ENCODE peak calls at places on chromosomes 16 and 17, in five cellular contexts. One of them, this sample, is unnamed. For H4K20me1, the result is how much of the 10 kb centered on the place peaks cover.

GRCh38 chr17:27536781-27537180 is 80.5 kb downstream of the KSR1 start:
- DNase-seq in fibroblast of lung: no peak
- DNase-seq in endothelial cell of umbilical vein: no peak
- DNase-seq in mammary epithelial cell: no peak
- DNase-seq in K562: no peak
- DNase-seq in this sample: no peak

GRCh38 chr16:29900102-29900887 is at the start of gene ASPHD1:
- DNase-seq in fibroblast of lung: peak
- DNase-seq in endothelial cell of umbilical vein: peak
- DNase-seq in mammary epithelial cell: peak
- DNase-seq in K562: no peak
- DNase-seq in this sample: peak

GRCh38 chr16:23072084-23072599 is 77.1 kb downstream of the USP31 start:
- DNase-seq in fibroblast of lung: peak
- DNase-seq in endothelial cell of umbilical vein: peak
- DNase-seq in mammary epithelial cell: peak
- DNase-seq in K562: no peak
- DNase-seq in this sample: peak

GRCh38 chr16:17467923-17468540 is 2.7 kb downstream of the XYLT1 start:
- DNase-seq in fibroblast of lung: peak
- DNase-seq in endothelial cell of umbilical vein: no peak
- DNase-seq in mammary epithelial cell: peak
- DNase-seq in K562: no peak
- DNase-seq in this sample: peak

GRCh38 chr17:66383353-66383752 is 80.9 kb downstream of the PRKCA start:
- DNase-seq in fibroblast of lung: peak
- DNase-seq in endothelial cell of umbilical vein: no peak
- DNase-seq in mammary epithelial cell: no peak
- DNase-seq in K562: no peak
- DNase-seq in this sample: peak

GRCh38 chr17:37089998-37090397 is 141.2 kb downstream of the AATF start:
- DNase-seq in fibroblast of lung: no peak
- DNase-seq in endothelial cell of umbilical vein: peak
- DNase-seq in mammary epithelial cell: no peak
- DNase-seq in K562: no peak
- DNase-seq in this sample: peak

GRCh38 chr16:72961115-72961832 is 86.7 kb downstream of the ZFHX3 start:
- DNase-seq in fibroblast of lung: peak
- DNase-seq in endothelial cell of umbilical vein: no peak
- DNase-seq in mammary epithelial cell: no peak
- DNase-seq in K562: peak
- DNase-seq in this sample: peak

GRCh38 chr17:50133028-50133768 is 3.2 kb upstream of the SAMD14 start:
- DNase-seq in fibroblast of lung: peak
- DNase-seq in endothelial cell of umbilical vein: no peak
- DNase-seq in mammary epithelial cell: no peak
- DNase-seq in K562: no peak
- DNase-seq in this sample: peak

GRCh38 chr17:76869878-76870714 is 1.9 kb downstream of the MGAT5B start:
- DNase-seq in fibroblast of lung: no peak
- DNase-seq in endothelial cell of umbilical vein: no peak
- DNase-seq in mammary epithelial cell: no peak
- DNase-seq in K562: peak
- DNase-seq in this sample: peak

GRCh38 chr16:46768809-46769208 is 20.7 kb upstream of the MYLK3 start:
- DNase-seq in fibroblast of lung: no peak
- DNase-seq in endothelial cell of umbilical vein: no peak
- DNase-seq in mammary epithelial cell: no peak
- DNase-seq in K562: no peak
- DNase-seq in this sample: no peak

GRCh38 chr17:42883802-42884553 is 16.6 kb upstream of the G6PC1 start:
- DNase-seq in fibroblast of lung: no peak
- DNase-seq in endothelial cell of umbilical vein: no peak
- DNase-seq in mammary epithelial cell: peak
- DNase-seq in K562: no peak
- DNase-seq in this sample: no peak

GRCh38 chr16:30976486-30976885 is 8.5 kb upstream of the HSD3B7 start:
- DNase-seq in fibroblast of lung: no peak
- DNase-seq in endothelial cell of umbilical vein: no peak
- DNase-seq in mammary epithelial cell: no peak
- DNase-seq in K562: no peak
- DNase-seq in this sample: no peak
- H4K20me1 ChIP-seq in fibroblast of lung: under half
- H4K20me1 ChIP-seq in endothelial cell of umbilical vein: under half
- H4K20me1 ChIP-seq in mammary epithelial cell: under half
- H4K20me1 ChIP-seq in K562: under half
- H4K20me1 ChIP-seq in this sample: under half

DNA sequence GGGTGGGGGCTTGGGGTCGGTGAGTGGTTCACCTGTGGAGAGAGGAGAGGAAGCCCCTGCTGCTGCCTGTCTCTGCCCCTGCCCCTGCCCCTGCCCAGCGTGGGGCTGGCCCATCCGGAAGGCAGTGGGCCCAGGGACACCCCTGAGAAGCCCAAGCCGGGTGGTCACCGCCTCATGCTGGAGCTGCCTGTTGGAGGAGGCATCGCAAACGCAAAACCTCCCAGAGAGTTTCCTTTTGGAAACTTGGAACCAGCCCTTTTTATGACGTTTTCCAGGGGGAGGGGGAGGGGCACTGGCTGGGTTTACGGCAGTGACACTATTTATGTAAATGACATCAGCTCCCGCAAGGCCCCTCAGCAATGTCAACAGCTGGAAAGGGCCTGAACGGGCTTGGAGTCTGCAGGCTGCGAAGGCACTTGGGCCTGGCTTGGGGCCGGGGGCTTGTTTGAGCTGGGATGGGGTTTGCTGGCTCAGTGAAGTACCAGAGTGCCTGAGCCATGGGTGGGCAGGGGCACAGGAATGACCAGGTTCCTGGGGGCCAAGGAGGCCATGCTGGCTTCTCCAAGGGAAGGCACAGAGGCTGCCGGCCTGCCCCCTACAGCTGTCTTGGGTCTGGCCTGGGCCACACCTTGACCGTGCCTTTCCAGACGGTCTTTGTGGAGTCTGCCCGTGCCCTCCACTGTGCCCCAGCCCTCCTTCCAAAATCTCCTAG is 219.5 kb downstream of the NTN1 start:
- DNase-seq in fibroblast of lung: peak
- DNase-seq in endothelial cell of umbilical vein: peak
- DNase-seq in mammary epithelial cell: no peak
- DNase-seq in K562: peak
- DNase-seq in this sample: peak
- H4K20me1 ChIP-seq in fibroblast of lung: under half
- H4K20me1 ChIP-seq in endothelial cell of umbilical vein: under half
- H4K20me1 ChIP-seq in mammary epithelial cell: under half
- H4K20me1 ChIP-seq in K562: under half
- H4K20me1 ChIP-seq in this sample: under half

DNA sequence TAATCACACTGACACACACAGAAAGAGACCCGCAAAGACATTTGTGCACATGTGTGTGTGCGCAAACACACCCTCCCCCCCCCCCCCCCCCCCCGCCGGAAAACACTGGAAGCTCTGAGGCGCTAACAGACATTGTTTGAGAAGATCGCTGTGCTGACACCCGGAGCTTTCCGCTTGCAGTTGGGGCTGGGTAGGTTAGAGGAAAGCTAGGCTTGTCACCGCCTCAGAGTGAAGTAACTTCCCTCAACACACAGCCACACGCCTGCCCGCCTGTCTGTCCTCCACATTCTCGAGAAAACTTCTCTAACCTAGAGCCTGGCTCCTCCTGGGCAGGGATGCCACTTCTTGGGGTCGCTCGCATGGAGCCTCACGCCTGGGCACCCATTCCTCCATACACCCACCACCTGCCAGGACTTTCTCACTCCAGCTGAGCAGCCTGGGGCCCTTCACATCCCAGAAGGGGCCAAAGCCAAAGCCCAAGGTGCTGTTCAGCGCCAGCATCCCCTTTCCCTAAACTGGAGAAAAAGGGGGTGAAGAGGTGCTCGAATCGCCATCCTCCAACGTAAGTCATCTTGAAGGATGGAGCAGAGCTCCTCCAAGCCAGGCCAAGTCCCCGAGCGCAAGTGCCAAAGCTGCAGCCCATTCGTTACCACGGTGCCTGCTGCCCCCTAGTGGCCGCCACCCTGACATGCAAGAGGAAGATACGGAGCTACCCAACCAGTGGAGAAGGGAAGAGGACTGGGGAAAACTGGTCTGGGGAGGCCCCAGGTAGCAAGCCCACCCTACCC is 63.4 kb downstream of the MYO18A start:
- DNase-seq in fibroblast of lung: peak
- DNase-seq in endothelial cell of umbilical vein: peak
- DNase-seq in mammary epithelial cell: peak
- DNase-seq in K562: peak
- DNase-seq in this sample: peak
- H4K20me1 ChIP-seq in fibroblast of lung: under half
- H4K20me1 ChIP-seq in endothelial cell of umbilical vein: under half
- H4K20me1 ChIP-seq in mammary epithelial cell: under half
- H4K20me1 ChIP-seq in K562: under half
- H4K20me1 ChIP-seq in this sample: under half

DNA sequence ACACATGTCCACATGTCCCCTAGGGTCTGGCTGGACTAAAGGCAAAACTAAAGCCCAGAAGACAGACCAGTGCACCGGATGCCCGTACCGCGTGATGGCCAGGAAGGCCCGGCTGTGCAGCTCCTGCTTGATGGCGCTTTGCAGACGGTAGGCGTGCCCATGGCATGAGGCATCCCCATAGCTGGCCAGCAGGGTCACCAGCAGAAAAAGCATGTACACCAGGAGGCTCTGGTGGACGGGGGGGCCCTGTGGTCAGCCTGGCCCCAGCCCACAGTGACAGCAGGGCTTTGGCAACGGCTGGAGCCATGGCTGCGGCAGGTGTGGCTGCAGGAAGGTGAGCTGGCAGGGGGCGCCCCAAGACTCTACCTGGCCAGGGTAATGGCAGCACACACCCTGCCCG is 42.8 kb downstream of the PKD1 start:
- DNase-seq in fibroblast of lung: no peak
- DNase-seq in endothelial cell of umbilical vein: no peak
- DNase-seq in mammary epithelial cell: no peak
- DNase-seq in K562: no peak
- DNase-seq in this sample: no peak
- H4K20me1 ChIP-seq in fibroblast of lung: under half
- H4K20me1 ChIP-seq in endothelial cell of umbilical vein: under half
- H4K20me1 ChIP-seq in mammary epithelial cell: under half
- H4K20me1 ChIP-seq in K562: under half
- H4K20me1 ChIP-seq in this sample: under half

DNA sequence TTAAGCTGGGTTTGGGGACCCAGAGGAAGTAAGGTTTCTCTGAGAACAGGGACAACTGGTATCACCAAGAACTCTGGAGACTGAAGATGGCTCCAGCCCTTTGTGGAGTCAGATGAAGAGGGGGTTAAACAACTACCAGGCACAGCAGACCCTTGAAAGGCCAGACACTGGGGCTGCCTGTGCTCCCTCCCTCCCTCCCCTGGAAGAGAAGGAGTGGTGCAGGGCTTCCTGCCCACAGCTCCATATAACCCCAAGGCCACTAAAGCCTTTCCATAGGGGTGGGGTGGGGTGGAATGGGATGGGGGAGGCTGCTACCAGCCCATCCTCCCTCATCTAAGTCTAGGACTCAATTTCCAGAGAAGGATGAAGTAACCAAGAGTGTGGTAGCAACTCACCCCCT is 66.7 kb downstream of the CCDC182 start:
- DNase-seq in fibroblast of lung: no peak
- DNase-seq in endothelial cell of umbilical vein: no peak
- DNase-seq in mammary epithelial cell: no peak
- DNase-seq in K562: no peak
- DNase-seq in this sample: no peak
- H4K20me1 ChIP-seq in fibroblast of lung: under half
- H4K20me1 ChIP-seq in endothelial cell of umbilical vein: under half
- H4K20me1 ChIP-seq in mammary epithelial cell: under half
- H4K20me1 ChIP-seq in K562: under half
- H4K20me1 ChIP-seq in this sample: under half

DNA sequence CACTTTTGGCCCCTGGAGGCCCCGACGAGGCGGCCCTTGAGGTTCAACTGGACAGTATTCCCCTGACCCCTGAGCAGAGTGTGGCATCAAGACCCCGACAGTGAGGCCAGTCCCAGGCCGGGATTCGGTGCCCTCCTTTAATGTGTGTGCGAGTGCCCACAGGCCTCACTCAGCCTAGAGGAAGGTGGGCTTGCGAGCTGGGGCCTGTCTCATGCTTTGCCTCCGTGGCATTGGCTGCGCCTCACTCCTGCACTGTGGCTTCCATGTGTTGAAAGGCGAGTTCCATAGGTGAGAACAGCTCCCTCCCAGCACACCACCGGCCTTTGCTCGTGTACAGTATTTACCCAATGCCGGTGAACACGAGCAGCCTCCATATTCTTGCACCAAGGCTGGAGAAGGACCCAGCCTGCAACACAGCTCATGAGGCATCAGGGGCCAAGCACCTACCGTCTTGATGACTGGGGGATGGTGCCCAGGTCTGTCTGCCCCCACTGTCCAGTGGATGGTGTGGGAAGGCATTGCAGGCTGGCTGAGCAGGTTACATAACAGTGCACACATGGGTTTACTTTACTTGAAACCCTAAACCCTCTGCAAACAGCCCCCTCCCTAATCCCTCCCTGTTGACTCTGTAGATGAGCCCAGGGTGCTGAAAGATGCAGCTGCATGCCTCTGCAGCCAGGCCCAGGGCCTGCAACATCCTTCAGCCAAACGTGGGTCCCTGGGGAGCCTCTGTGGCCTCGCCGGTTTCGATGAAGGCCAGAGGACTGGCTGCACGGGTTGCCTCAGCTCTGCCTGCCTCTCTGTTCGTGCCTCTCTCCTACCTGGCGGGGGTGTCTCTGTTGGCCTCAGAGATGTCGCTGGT is 94.8 kb downstream of the METRNL start:
- DNase-seq in fibroblast of lung: no peak
- DNase-seq in endothelial cell of umbilical vein: no peak
- DNase-seq in mammary epithelial cell: no peak
- DNase-seq in K562: no peak
- DNase-seq in this sample: no peak
- H4K20me1 ChIP-seq in fibroblast of lung: under half
- H4K20me1 ChIP-seq in endothelial cell of umbilical vein: under half
- H4K20me1 ChIP-seq in mammary epithelial cell: under half
- H4K20me1 ChIP-seq in K562: under half
- H4K20me1 ChIP-seq in this sample: under half